ENCODE peak calls at places on chromosomes 7 and 10, in eight cellular contexts. Z is HCT116, X is K562, F is endothelial cell of umbilical vein, B is H1, N is HepG2, D is SK-N-SH, U is GM12878. I is an unnamed sample.

GRCh38 chr7:8065356-8065813 is 96.8 kb downstream of the GLCCI1 start:
- DNase-seq in Z (no peak), X (no peak), F (no peak), B (no peak), N (no peak), D (no peak), U (no peak), I (peak; percentile 37)

GRCh38 chr10:38118072-38118807 is 24.1 kb downstream of the ZNF37A start:
- DNase-seq in Z (peak; percentile 13), X (no peak), F (peak; percentile 11), B (no peak), N (no peak), D (no peak), U (no peak), I (no peak)

GRCh38 chr7:142496545-142496991 is 238.7 kb upstream of the PRSS58 start:
- DNase-seq in Z (peak; percentile 42), X (peak; percentile 81), F (peak; percentile 41), B (no peak), N (peak; percentile 18), D (peak; percentile 67), U (no peak), I (no peak)

GRCh38 chr7:30559566-30559965 is 35.1 kb upstream of the GARS1 start:
- DNase-seq in Z (no peak), X (no peak), F (peak; percentile 54), B (no peak), N (no peak), D (no peak), U (no peak), I (no peak)

GRCh38 chr7:101804087-101804631 is 13.3 kb upstream of the CUX1 start:
- DNase-seq in Z (no peak), X (peak; percentile 8), F (no peak), B (peak; percentile 25), N (no peak), D (no peak), U (no peak), I (no peak)

GRCh38 chr7:6435486-6436384 is 12.0 kb downstream of the DAGLB start:
- DNase-seq in Z (no peak), X (peak; percentile 83), F (peak; percentile 84), B (peak; percentile 56), N (peak; percentile 50), D (peak; percentile 96), U (peak; percentile 54), I (peak; percentile 39)

GRCh38 chr7:146028251-146028750 is 88.3 kb upstream of the CNTNAP2 start:
- DNase-seq in Z (no peak), X (no peak), F (no peak), B (no peak), N (no peak), D (peak; percentile 10), U (no peak), I (no peak)

GRCh38 chr7:127905491-127906330 is 125.5 kb downstream of the LRRC4 start:
- DNase-seq in Z (no peak), X (no peak), F (peak; percentile 62), B (no peak), N (peak; percentile 78), D (no peak), U (no peak), I (no peak)

GRCh38 chr7:5488286-5488878 is 64.7 kb upstream of the TNRC18 start:
- DNase-seq in Z (no peak), X (no peak), F (no peak), B (no peak), N (no peak), D (no peak), U (no peak), I (no peak)

GRCh38 chr10:79431891-79432831 is 13.3 kb downstream of the ZCCHC24 start:
- DNase-seq in Z (no peak), X (no peak), F (no peak), B (no peak), N (no peak), D (no peak), U (no peak), I (no peak)

GRCh38 chr10:79431422-79431821 is 14.0 kb downstream of the ZCCHC24 start:
- DNase-seq in Z (no peak), X (no peak), F (no peak), B (no peak), N (no peak), D (no peak), U (no peak), I (no peak)

GRCh38 chr10:79429751-79430150 is 15.7 kb downstream of the ZCCHC24 start:
- DNase-seq in Z (no peak), X (no peak), F (no peak), B (no peak), N (no peak), D (no peak), U (no peak), I (no peak)

GRCh38 chr10:79430506-79430905 is 14.9 kb downstream of the ZCCHC24 start:
- DNase-seq in Z (no peak), X (no peak), F (no peak), B (no peak), N (no peak), D (no peak), U (no peak), I (no peak)

DNA sequence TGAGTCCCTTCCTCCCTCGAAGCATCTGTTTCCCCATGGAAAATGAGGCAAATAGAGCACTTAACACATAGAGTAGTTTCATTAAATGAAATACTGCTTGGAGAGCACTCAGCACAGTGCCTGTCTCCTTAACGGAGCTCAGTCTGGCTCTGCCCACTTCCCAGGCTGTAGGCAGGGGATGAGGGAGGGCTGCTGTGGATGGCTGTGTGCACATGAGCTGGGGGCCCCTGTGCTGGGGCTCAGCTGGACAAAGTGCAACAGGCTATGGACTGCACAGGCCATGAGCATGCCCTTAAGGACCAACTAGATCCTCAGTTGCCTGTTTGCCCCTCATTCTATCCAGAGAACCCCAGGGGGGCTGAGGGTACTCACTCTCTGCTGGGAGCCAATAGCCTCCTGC is 14.5 kb downstream of the ZCCHC24 start:
- DNase-seq in Z (no peak), X (no peak), F (no peak), B (no peak), N (no peak), D (no peak), U (no peak), I (no peak)
- H3K27ac ChIP-seq in Z (no peak overlapping the region), X (no peak overlapping the region), F (no peak overlapping the region), B (no peak overlapping the region), N (peak overlapping the region; percentile 25), D (no peak overlapping the region), U (no peak overlapping the region), I (no peak overlapping the region)

DNA sequence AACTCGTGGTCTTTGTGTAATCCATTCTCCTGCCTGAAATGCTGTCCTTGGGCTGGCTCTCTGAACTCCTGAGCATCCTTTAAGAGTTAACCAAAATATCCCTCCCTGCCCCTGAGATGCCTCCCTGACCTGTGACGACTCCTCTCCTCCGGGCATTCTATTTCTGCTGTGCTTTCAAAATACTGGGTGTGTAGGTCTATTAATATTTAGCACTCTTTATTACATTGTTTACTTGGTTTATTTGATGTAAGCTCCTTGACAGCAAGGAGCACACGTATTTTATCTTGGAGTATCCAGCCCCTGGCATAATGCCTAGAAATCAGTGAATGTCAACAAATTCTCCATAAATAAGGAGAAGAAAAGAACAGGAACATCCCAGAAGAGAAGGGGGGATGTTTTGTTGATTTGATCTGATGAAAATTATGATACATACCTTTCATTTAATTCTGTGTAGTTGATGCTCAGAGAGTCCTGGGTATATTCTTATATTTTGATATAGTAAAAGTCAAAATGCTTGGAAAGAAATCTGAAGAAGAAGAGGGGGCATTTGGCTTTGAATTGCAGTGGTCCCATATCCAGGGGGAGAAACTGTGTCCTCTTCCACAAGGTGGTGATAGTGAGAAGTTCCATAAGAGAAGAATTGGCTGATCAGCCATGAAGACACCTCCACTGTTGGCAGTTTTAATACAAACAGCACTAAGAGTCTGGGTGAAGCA is 107.7 kb upstream of the MPP7 start:
- DNase-seq in Z (no peak), X (no peak), F (no peak), B (no peak), N (peak; percentile 12), D (peak; percentile 23), U (no peak), I (no peak)
- TF ChIP-seq POLR2AphosphoS5 in Z (no peak), X (no peak), F (no peak), B (no peak), N (no peak), D (no peak), U (no peak), I (no peak)

GRCh38 chr10:131742371-131743000 is 158.3 kb upstream of the PPP2R2D start:
- DNase-seq in Z (no peak), X (no peak), F (no peak), B (no peak), N (no peak), D (no peak), U (no peak), I (no peak)
- H3K9ac ChIP-seq in Z (no peak overlapping the region), X (no peak overlapping the region), F (no peak overlapping the region), B (no peak overlapping the region), N (no peak overlapping the region), D (no peak overlapping the region), U (no peak overlapping the region), I (no peak overlapping the region)

GRCh38 chr10:11886851-11887250 is 63.7 kb downstream of the PROSER2 start:
- DNase-seq in Z (no peak), X (no peak), F (no peak), B (no peak), N (no peak), D (no peak), U (peak; percentile 43), I (no peak)
- H3K27ac ChIP-seq in Z (peak overlapping the region; percentile 13), X (no peak overlapping the region), F (no peak overlapping the region), B (no peak overlapping the region), N (no peak overlapping the region), D (no peak overlapping the region), U (no peak overlapping the region), I (no peak overlapping the region)

GRCh38 chr10:60644436-60645130 is 133.7 kb upstream of the CDK1 start:
- DNase-seq in Z (no peak), X (no peak), F (no peak), B (no peak), N (no peak), D (no peak), U (no peak), I (no peak)
- TF ChIP-seq POLR2AphosphoS5 in Z (no peak), X (no peak), F (no peak), B (no peak), N (no peak), D (no peak), U (no peak), I (no peak)

DNA sequence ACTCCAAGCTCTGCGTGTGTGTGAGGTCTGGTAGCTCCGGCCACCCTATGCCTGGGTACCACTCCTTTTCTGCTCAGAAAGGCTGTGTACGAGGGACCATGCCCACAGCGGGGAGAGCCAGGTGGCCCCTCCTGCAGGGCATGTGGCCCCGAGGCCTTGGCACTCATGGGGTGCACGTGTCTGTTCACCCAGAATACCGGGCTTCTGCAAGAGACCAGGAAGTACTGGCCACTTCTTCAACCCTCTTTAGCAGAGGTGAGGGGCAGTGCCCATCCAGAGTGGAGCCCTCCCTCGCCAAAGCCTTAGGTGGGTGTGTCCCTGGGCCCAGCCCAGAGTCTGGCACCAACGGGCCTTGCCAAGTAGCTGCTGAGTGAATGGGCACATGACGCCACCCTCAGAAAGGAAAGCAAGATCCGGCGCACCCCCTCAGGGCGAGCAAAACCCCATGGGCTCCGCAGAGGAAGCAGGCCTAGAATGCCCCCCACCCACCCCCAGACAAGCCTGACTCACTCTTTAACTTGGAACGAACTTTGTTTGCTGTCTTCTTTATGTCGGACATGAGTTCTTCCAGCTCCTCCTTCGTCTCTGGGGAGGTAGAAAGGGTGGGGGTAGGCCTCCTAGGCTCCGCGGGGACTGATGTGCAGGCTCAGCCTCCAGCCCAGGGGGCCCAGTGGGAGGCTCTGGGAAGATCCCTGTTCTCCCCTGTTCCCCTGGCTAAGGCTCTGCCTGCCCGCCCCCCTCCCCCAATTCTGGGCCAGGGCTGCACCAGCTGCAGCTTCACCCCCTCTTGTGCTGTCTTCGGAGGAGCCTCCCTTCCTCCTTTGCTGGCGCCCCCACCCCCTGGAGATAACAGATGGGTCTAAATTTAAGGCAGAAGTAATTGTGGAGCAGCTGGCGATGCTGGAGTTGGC is 14.6 kb downstream of the STX1A start:
- DNase-seq in Z (no peak), X (no peak), F (no peak), B (no peak), N (no peak), D (peak; percentile 42), U (no peak), I (no peak)
- H3K9ac ChIP-seq in Z (peak overlapping the region; percentile 58), X (peak overlapping the region; percentile 79), F (no peak overlapping the region), B (no peak overlapping the region), N (no peak overlapping the region), D (peak overlapping the region; percentile 29), U (no peak overlapping the region), I (no peak overlapping the region)